ENCODE peak calls at places on chromosomes 5 and 9, in eight cellular contexts. One of them, this sample, is unnamed.
A peak's percentile ranks its signal among the peaks of the same experiment; 100 is the strongest.

GRCh38 chr9:526904-527591 is 312.4 kb downstream of the DOCK8 start:
- DNase-seq in PC-3: peak; percentile 25
- DNase-seq in IMR-90: no peak
- DNase-seq in BE2C: no peak
- DNase-seq in left ventricle myocardium inferior: no peak
- DNase-seq in HepG2: no peak
- DNase-seq in Peyer's patch: no peak
- DNase-seq in pancreas: no peak
- DNase-seq in this sample: no peak

GRCh38 chr5:79263-79662 is 12.7 kb upstream of the PLEKHG4B start:
- DNase-seq in PC-3: no peak
- DNase-seq in IMR-90: no peak
- DNase-seq in BE2C: no peak
- DNase-seq in left ventricle myocardium inferior: no peak
- DNase-seq in HepG2: no peak
- DNase-seq in Peyer's patch: no peak
- DNase-seq in pancreas: no peak
- DNase-seq in this sample: no peak

GRCh38 chr9:138100711-138101349 is 223.2 kb downstream of the CACNA1B start:
- DNase-seq in PC-3: no peak
- DNase-seq in IMR-90: no peak
- DNase-seq in BE2C: no peak
- DNase-seq in left ventricle myocardium inferior: no peak
- DNase-seq in HepG2: no peak
- DNase-seq in Peyer's patch: peak; percentile 22
- DNase-seq in pancreas: no peak
- DNase-seq in this sample: peak; percentile 58

GRCh38 chr9:98882569-98882923 is 61.2 kb upstream of the COL15A1 start:
- DNase-seq in PC-3: no peak
- DNase-seq in IMR-90: no peak
- DNase-seq in BE2C: no peak
- DNase-seq in left ventricle myocardium inferior: no peak
- DNase-seq in HepG2: no peak
- DNase-seq in Peyer's patch: no peak
- DNase-seq in pancreas: no peak
- DNase-seq in this sample: no peak

GRCh38 chr9:91162784-91163440 is 198.8 kb downstream of the AUH start:
- DNase-seq in PC-3: peak; percentile 27
- DNase-seq in IMR-90: no peak
- DNase-seq in BE2C: no peak
- DNase-seq in left ventricle myocardium inferior: no peak
- DNase-seq in HepG2: no peak
- DNase-seq in Peyer's patch: peak; percentile 94
- DNase-seq in pancreas: no peak
- DNase-seq in this sample: peak; percentile 88

GRCh38 chr9:105957830-105958229 is 263.5 kb downstream of the TMEM38B start:
- DNase-seq in PC-3: peak; percentile 23
- DNase-seq in IMR-90: no peak
- DNase-seq in BE2C: no peak
- DNase-seq in left ventricle myocardium inferior: no peak
- DNase-seq in HepG2: no peak
- DNase-seq in Peyer's patch: no peak
- DNase-seq in pancreas: no peak
- DNase-seq in this sample: no peak

GRCh38 chr9:93303258-93303771 is 119.4 kb downstream of the WNK2 start:
- DNase-seq in PC-3: no peak
- DNase-seq in IMR-90: no peak
- DNase-seq in BE2C: no peak
- DNase-seq in left ventricle myocardium inferior: no peak
- DNase-seq in HepG2: no peak
- DNase-seq in Peyer's patch: peak; percentile 40
- DNase-seq in pancreas: no peak
- DNase-seq in this sample: peak; percentile 40

GRCh38 chr5:52334367-52334766 is 453.3 kb upstream of the ITGA1 start:
- DNase-seq in PC-3: no peak
- DNase-seq in IMR-90: no peak
- DNase-seq in BE2C: peak; percentile 23
- DNase-seq in left ventricle myocardium inferior: no peak
- DNase-seq in HepG2: no peak
- DNase-seq in Peyer's patch: no peak
- DNase-seq in pancreas: no peak
- DNase-seq in this sample: no peak

GRCh38 chr9:101457003-101457402 is 21.4 kb upstream of the ALDOB start:
- DNase-seq in PC-3: no peak
- DNase-seq in IMR-90: no peak
- DNase-seq in BE2C: no peak
- DNase-seq in left ventricle myocardium inferior: no peak
- DNase-seq in HepG2: peak; percentile 70
- DNase-seq in Peyer's patch: no peak
- DNase-seq in pancreas: no peak
- DNase-seq in this sample: no peak

GRCh38 chr5:174714751-174715150 is 9.6 kb upstream of the MSX2 start:
- DNase-seq in PC-3: no peak
- DNase-seq in IMR-90: no peak
- DNase-seq in BE2C: no peak
- DNase-seq in left ventricle myocardium inferior: no peak
- DNase-seq in HepG2: no peak
- DNase-seq in Peyer's patch: no peak
- DNase-seq in pancreas: no peak
- DNase-seq in this sample: no peak

GRCh38 chr9:112755059-112755458 is 4.5 kb downstream of the SNX30 start:
- DNase-seq in PC-3: no peak
- DNase-seq in IMR-90: peak; percentile 31
- DNase-seq in BE2C: no peak
- DNase-seq in left ventricle myocardium inferior: no peak
- DNase-seq in HepG2: no peak
- DNase-seq in Peyer's patch: no peak
- DNase-seq in pancreas: no peak
- DNase-seq in this sample: no peak

GRCh38 chr9:35232867-35233544 is 71.2 kb downstream of the UNC13B start:
- DNase-seq in PC-3: no peak
- DNase-seq in IMR-90: no peak
- DNase-seq in BE2C: no peak
- DNase-seq in left ventricle myocardium inferior: no peak
- DNase-seq in HepG2: no peak
- DNase-seq in Peyer's patch: no peak
- DNase-seq in pancreas: peak; percentile 14
- DNase-seq in this sample: no peak

GRCh38 chr9:133717113-133718031 is 20.8 kb downstream of the SARDH start:
- DNase-seq in PC-3: no peak
- DNase-seq in IMR-90: no peak
- DNase-seq in BE2C: peak; percentile 11
- DNase-seq in left ventricle myocardium inferior: no peak
- DNase-seq in HepG2: no peak
- DNase-seq in Peyer's patch: no peak
- DNase-seq in pancreas: peak; percentile 1
- DNase-seq in this sample: peak; percentile 46

GRCh38 chr9:74846771-74847170 is 41.0 kb downstream of the TRPM6 start:
- DNase-seq in PC-3: peak; percentile 35
- DNase-seq in IMR-90: peak; percentile 6
- DNase-seq in BE2C: no peak
- DNase-seq in left ventricle myocardium inferior: no peak
- DNase-seq in HepG2: peak; percentile 4
- DNase-seq in Peyer's patch: no peak
- DNase-seq in pancreas: no peak
- DNase-seq in this sample: no peak

GRCh38 chr9:106619211-106619610 is 243.8 kb upstream of the ZNF462 start:
- DNase-seq in PC-3: peak; percentile 17
- DNase-seq in IMR-90: peak; percentile 8
- DNase-seq in BE2C: no peak
- DNase-seq in left ventricle myocardium inferior: no peak
- DNase-seq in HepG2: no peak
- DNase-seq in Peyer's patch: no peak
- DNase-seq in pancreas: no peak
- DNase-seq in this sample: no peak

GRCh38 chr9:138105561-138106505 is 228.3 kb downstream of the CACNA1B start:
- DNase-seq in PC-3: no peak
- DNase-seq in IMR-90: no peak
- DNase-seq in BE2C: no peak
- DNase-seq in left ventricle myocardium inferior: no peak
- DNase-seq in HepG2: no peak
- DNase-seq in Peyer's patch: no peak
- DNase-seq in pancreas: no peak
- DNase-seq in this sample: peak; percentile 40

GRCh38 chr5:112119527-112119926 is 299.6 kb downstream of the EPB41L4A start:
- DNase-seq in PC-3: no peak
- DNase-seq in IMR-90: no peak
- DNase-seq in BE2C: no peak
- DNase-seq in left ventricle myocardium inferior: no peak
- DNase-seq in HepG2: no peak
- DNase-seq in Peyer's patch: no peak
- DNase-seq in pancreas: no peak
- DNase-seq in this sample: no peak

GRCh38 chr5:132462856-132463745 is 27.5 kb downstream of the IRF1 start:
- DNase-seq in PC-3: no peak
- DNase-seq in IMR-90: no peak
- DNase-seq in BE2C: no peak
- DNase-seq in left ventricle myocardium inferior: no peak
- DNase-seq in HepG2: no peak
- DNase-seq in Peyer's patch: peak; percentile 68
- DNase-seq in pancreas: no peak
- DNase-seq in this sample: peak; percentile 35

GRCh38 chr5:153629027-153629426 is 138.6 kb downstream of the GRIA1 start:
- DNase-seq in PC-3: peak; percentile 74
- DNase-seq in IMR-90: peak; percentile 97
- DNase-seq in BE2C: no peak
- DNase-seq in left ventricle myocardium inferior: peak; percentile 18
- DNase-seq in HepG2: no peak
- DNase-seq in Peyer's patch: no peak
- DNase-seq in pancreas: no peak
- DNase-seq in this sample: peak; percentile 64

GRCh38 chr9:16152276-16153065 is 599.6 kb downstream of the CCDC171 start:
- DNase-seq in PC-3: no peak
- DNase-seq in IMR-90: no peak
- DNase-seq in BE2C: no peak
- DNase-seq in left ventricle myocardium inferior: no peak
- DNase-seq in HepG2: no peak
- DNase-seq in Peyer's patch: no peak
- DNase-seq in pancreas: no peak
- DNase-seq in this sample: no peak

GRCh38 chr5:159504106-159504856 is 174.0 kb upstream of the IL12B start:
- DNase-seq in PC-3: no peak
- DNase-seq in IMR-90: peak; percentile 45
- DNase-seq in BE2C: no peak
- DNase-seq in left ventricle myocardium inferior: no peak
- DNase-seq in HepG2: no peak
- DNase-seq in Peyer's patch: no peak
- DNase-seq in pancreas: no peak
- DNase-seq in this sample: no peak

GRCh38 chr5:65927497-65928340 is 1.3 kb downstream of the ERBIN start:
- DNase-seq in PC-3: peak; percentile 37
- DNase-seq in IMR-90: peak; percentile 72
- DNase-seq in BE2C: no peak
- DNase-seq in left ventricle myocardium inferior: no peak
- DNase-seq in HepG2: peak; percentile 52
- DNase-seq in Peyer's patch: no peak
- DNase-seq in pancreas: no peak
- DNase-seq in this sample: no peak

GRCh38 chr9:87834357-87834756 is 48.3 kb upstream of the SPATA31E1 start:
- DNase-seq in PC-3: no peak
- DNase-seq in IMR-90: no peak
- DNase-seq in BE2C: peak; percentile 72
- DNase-seq in left ventricle myocardium inferior: no peak
- DNase-seq in HepG2: peak; percentile 9
- DNase-seq in Peyer's patch: peak; percentile 56
- DNase-seq in pancreas: no peak
- DNase-seq in this sample: no peak
- TF ChIP-seq CTCF in PC-3: peak; percentile 8
- TF ChIP-seq CTCF in IMR-90: no peak
- TF ChIP-seq CTCF in BE2C: peak; percentile 64
- TF ChIP-seq CTCF in left ventricle myocardium inferior: no peak
- TF ChIP-seq CTCF in HepG2: peak; percentile 38
- TF ChIP-seq CTCF in Peyer's patch: peak; percentile 44
- TF ChIP-seq CTCF in pancreas: no peak
- TF ChIP-seq CTCF in this sample: no peak

GRCh38 chr5:80151890-80152289 is 104.0 kb downstream of the SERINC5 start:
- DNase-seq in PC-3: no peak
- DNase-seq in IMR-90: no peak
- DNase-seq in BE2C: no peak
- DNase-seq in left ventricle myocardium inferior: no peak
- DNase-seq in HepG2: no peak
- DNase-seq in Peyer's patch: no peak
- DNase-seq in pancreas: no peak
- DNase-seq in this sample: no peak
- H3K36me3 ChIP-seq in PC-3: no peaks in the 10 kb centered on the region
- H3K36me3 ChIP-seq in IMR-90: peaks cover 4% of the 10 kb centered on the region
- H3K36me3 ChIP-seq in BE2C: peaks cover 13% of the 10 kb centered on the region
- H3K36me3 ChIP-seq in left ventricle myocardium inferior: peaks cover 19% of the 10 kb centered on the region
- H3K36me3 ChIP-seq in HepG2: peaks cover 26% of the 10 kb centered on the region
- H3K36me3 ChIP-seq in Peyer's patch: no peaks in the 10 kb centered on the region
- H3K36me3 ChIP-seq in pancreas: no peaks in the 10 kb centered on the region
- H3K36me3 ChIP-seq in this sample: peaks cover 39% of the 10 kb centered on the region

GRCh38 chr5:150700600-150701377 is at the start of gene RBM22:
- DNase-seq in PC-3: peak; percentile 93
- DNase-seq in IMR-90: peak; percentile 83
- DNase-seq in BE2C: peak; percentile 91
- DNase-seq in left ventricle myocardium inferior: peak; percentile 95
- DNase-seq in HepG2: peak; percentile 77
- DNase-seq in Peyer's patch: peak; percentile 97
- DNase-seq in pancreas: peak; percentile 89
- DNase-seq in this sample: peak; percentile 96
- TF ChIP-seq CTCF in PC-3: peak; percentile 75
- TF ChIP-seq CTCF in IMR-90: peak; percentile 60
- TF ChIP-seq CTCF in BE2C: peak; percentile 59
- TF ChIP-seq CTCF in left ventricle myocardium inferior: peak; percentile 72
- TF ChIP-seq CTCF in HepG2: peak; percentile 72
- TF ChIP-seq CTCF in Peyer's patch: peak; percentile 62
- TF ChIP-seq CTCF in pancreas: peak; percentile 54
- TF ChIP-seq CTCF in this sample: peak; percentile 64

GRCh38 chr5:56255521-56255920 is 22.4 kb upstream of the ANKRD55 start:
- DNase-seq in PC-3: no peak
- DNase-seq in IMR-90: no peak
- DNase-seq in BE2C: no peak
- DNase-seq in left ventricle myocardium inferior: no peak
- DNase-seq in HepG2: no peak
- DNase-seq in Peyer's patch: no peak
- DNase-seq in pancreas: no peak
- DNase-seq in this sample: no peak
- H3K36me3 ChIP-seq in PC-3: no peaks in the 10 kb centered on the region
- H3K36me3 ChIP-seq in IMR-90: no peaks in the 10 kb centered on the region
- H3K36me3 ChIP-seq in BE2C: no peaks in the 10 kb centered on the region
- H3K36me3 ChIP-seq in left ventricle myocardium inferior: no peaks in the 10 kb centered on the region
- H3K36me3 ChIP-seq in HepG2: no peaks in the 10 kb centered on the region
- H3K36me3 ChIP-seq in Peyer's patch: no peaks in the 10 kb centered on the region
- H3K36me3 ChIP-seq in pancreas: no peaks in the 10 kb centered on the region
- H3K36me3 ChIP-seq in this sample: no peaks in the 10 kb centered on the region

GRCh38 chr5:123273984-123274383 is 149.2 kb downstream of the CEP120 start:
- DNase-seq in PC-3: peak; percentile 10
- DNase-seq in IMR-90: no peak
- DNase-seq in BE2C: no peak
- DNase-seq in left ventricle myocardium inferior: no peak
- DNase-seq in HepG2: no peak
- DNase-seq in Peyer's patch: no peak
- DNase-seq in pancreas: no peak
- DNase-seq in this sample: no peak
- TF ChIP-seq CTCF in PC-3: peak; percentile 45
- TF ChIP-seq CTCF in IMR-90: peak; percentile 18
- TF ChIP-seq CTCF in BE2C: no peak
- TF ChIP-seq CTCF in left ventricle myocardium inferior: peak; percentile 54
- TF ChIP-seq CTCF in HepG2: no peak
- TF ChIP-seq CTCF in Peyer's patch: no peak
- TF ChIP-seq CTCF in pancreas: no peak
- TF ChIP-seq CTCF in this sample: peak; percentile 29